ENCODE peak calls at places on chromosome 2, in seven cellular contexts. Q is endothelial cell; X is stimulated activated CD4-positive, alpha-beta T cell treated with anti-CD3 and anti-CD28 coated beads, Interleukin-15, amount 100 ng/mL, for 24 hours; V is non-pigmented ciliary epithelial cell; Y is amniotic epithelial cell; W is left colon; S is ovary. F is an unnamed sample.

GRCh38 chr2:27857417-27858172 is 32.6 kb downstream of the RBKS start:
- DNase-seq in Q (no peak), X (peak), V (peak), Y (peak), W (no peak), S (no peak), F (no peak)

GRCh38 chr2:32963941-32964340 is 17.2 kb downstream of the LTBP1 start:
- DNase-seq in Q (no peak), X (no peak), V (no peak), Y (no peak), W (no peak), S (no peak), F (no peak)

GRCh38 chr2:241941691-241942301 is 72.3 kb downstream of the RTP5 start:
- DNase-seq in Q (no peak), X (no peak), V (no peak), Y (no peak), W (no peak), S (no peak), F (no peak)

GRCh38 chr2:26692814-26693286 is 328 bp downstream of the KCNK3 start:
- DNase-seq in Q (peak), X (peak), V (no peak), Y (peak), W (no peak), S (no peak), F (no peak)

GRCh38 chr2:215793747-215794595 is 219.4 kb downstream of the MREG start:
- DNase-seq in Q (no peak), X (peak), V (peak), Y (peak), W (no peak), S (no peak), F (no peak)

GRCh38 chr2:162838141-162838500 is 446 bp downstream of the KCNH7 start:
- DNase-seq in Q (no peak), X (no peak), V (no peak), Y (no peak), W (no peak), S (no peak), F (no peak)

GRCh38 chr2:73218298-73218697 is 4.3 kb downstream of the SMYD5 start:
- DNase-seq in Q (no peak), X (no peak), V (no peak), Y (peak), W (no peak), S (no peak), F (no peak)

GRCh38 chr2:75157435-75157834 is 41.9 kb downstream of the TACR1 start:
- DNase-seq in Q (no peak), X (no peak), V (no peak), Y (no peak), W (no peak), S (no peak), F (peak)

GRCh38 chr2:45332094-45332493 is 279.0 kb downstream of the SRBD1 start:
- DNase-seq in Q (no peak), X (no peak), V (no peak), Y (no peak), W (no peak), S (no peak), F (no peak)

GRCh38 chr2:239865059-239865639 is 160.0 kb downstream of the NDUFA10 start:
- DNase-seq in Q (no peak), X (no peak), V (no peak), Y (no peak), W (no peak), S (no peak), F (no peak)

GRCh38 chr2:241224068-241224850 is 35.8 kb downstream of the ANO7 start:
- DNase-seq in Q (no peak), X (no peak), V (no peak), Y (no peak), W (no peak), S (peak), F (no peak)

GRCh38 chr2:38037757-38038615 is 38.0 kb downstream of the CYP1B1 start:
- DNase-seq in Q (peak), X (peak), V (no peak), Y (peak), W (no peak), S (peak), F (peak)

GRCh38 chr2:226427538-226428307 is 371.9 kb downstream of the IRS1 start:
- DNase-seq in Q (no peak), X (no peak), V (peak), Y (peak), W (no peak), S (no peak), F (no peak)

GRCh38 chr2:21017748-21018276 is 26.1 kb downstream of the APOB start:
- DNase-seq in Q (no peak), X (no peak), V (no peak), Y (no peak), W (no peak), S (no peak), F (no peak)

GRCh38 chr2:41579811-41580210 is 468.0 kb upstream of the PKDCC start:
- DNase-seq in Q (no peak), X (no peak), V (no peak), Y (no peak), W (no peak), S (no peak), F (no peak)

GRCh38 chr2:219636941-219637841 is 9.8 kb downstream of the SLC4A3 start:
- DNase-seq in Q (no peak), X (no peak), V (no peak), Y (no peak), W (no peak), S (no peak), F (peak)

GRCh38 chr2:64595397-64596160 is 58.1 kb downstream of the SERTAD2 start:
- DNase-seq in Q (no peak), X (no peak), V (no peak), Y (peak), W (no peak), S (no peak), F (no peak)

GRCh38 chr2:75587954-75588587 is 27.3 kb upstream of the EVA1A start:
- DNase-seq in Q (no peak), X (no peak), V (no peak), Y (peak), W (no peak), S (no peak), F (no peak)